ENCODE peak calls at places on chromosomes 11 and 22, in five cellular contexts. One of them, this sample, is unnamed.

GRCh38 chr11:60924906-60925684 is 835 bp downstream of the TMEM132A start:
- DNase-seq in NCI-H2227 treated with DMSO at 0.1 percent for 48 hours: peak; percentile 17
- DNase-seq in upper lobe of right lung: no peak
- DNase-seq in CD4-positive, CD25-positive, alpha-beta regulatory T cell: no peak
- DNase-seq in heart right ventricle: no peak
- DNase-seq in this sample: no peak

GRCh38 chr22:25745341-25746011 is 3.5 kb downstream of the MYO18B start:
- DNase-seq in upper lobe of right lung: no peak
- DNase-seq in CD4-positive, CD25-positive, alpha-beta regulatory T cell: no peak
- DNase-seq in heart right ventricle: no peak
- DNase-seq in NCI-H2227 treated with DMSO at 0.1 percent for 48 hours: no peak
- DNase-seq in this sample: no peak

GRCh38 chr11:16180868-16181267 is 175.5 kb downstream of the SOX6 start:
- DNase-seq in CD4-positive, CD25-positive, alpha-beta regulatory T cell: no peak
- DNase-seq in heart right ventricle: no peak
- DNase-seq in upper lobe of right lung: no peak
- DNase-seq in NCI-H2227 treated with DMSO at 0.1 percent for 48 hours: no peak
- DNase-seq in this sample: no peak

GRCh38 chr11:133961890-133962289 is 5.1 kb upstream of the IGSF9B start:
- DNase-seq in upper lobe of right lung: no peak
- DNase-seq in NCI-H2227 treated with DMSO at 0.1 percent for 48 hours: no peak
- DNase-seq in CD4-positive, CD25-positive, alpha-beta regulatory T cell: no peak
- DNase-seq in heart right ventricle: no peak
- DNase-seq in this sample: no peak

GRCh38 chr11:100830978-100831732 is 144.1 kb downstream of the ARHGAP42 start:
- DNase-seq in heart right ventricle: peak; percentile 42
- DNase-seq in NCI-H2227 treated with DMSO at 0.1 percent for 48 hours: no peak
- DNase-seq in CD4-positive, CD25-positive, alpha-beta regulatory T cell: no peak
- DNase-seq in upper lobe of right lung: no peak
- DNase-seq in this sample: no peak

GRCh38 chr22:46763051-46763705 is 728 bp downstream of the TBC1D22A start:
- DNase-seq in heart right ventricle: peak; percentile 78
- DNase-seq in upper lobe of right lung: no peak
- DNase-seq in NCI-H2227 treated with DMSO at 0.1 percent for 48 hours: no peak
- DNase-seq in CD4-positive, CD25-positive, alpha-beta regulatory T cell: peak; percentile 52
- DNase-seq in this sample: no peak

GRCh38 chr22:49971232-49972162 is 10.9 kb downstream of the PIM3 start:
- DNase-seq in CD4-positive, CD25-positive, alpha-beta regulatory T cell: peak; percentile 34
- DNase-seq in upper lobe of right lung: peak; percentile 97
- DNase-seq in heart right ventricle: peak; percentile 70
- DNase-seq in NCI-H2227 treated with DMSO at 0.1 percent for 48 hours: no peak
- DNase-seq in this sample: peak; percentile 87

GRCh38 chr11:125941606-125942275 is 4.1 kb upstream of the VSIG10L2 start:
- DNase-seq in upper lobe of right lung: peak; percentile 76
- DNase-seq in NCI-H2227 treated with DMSO at 0.1 percent for 48 hours: peak; percentile 12
- DNase-seq in CD4-positive, CD25-positive, alpha-beta regulatory T cell: peak; percentile 46
- DNase-seq in heart right ventricle: peak; percentile 55
- DNase-seq in this sample: no peak

GRCh38 chr11:43573873-43574272 is 106.7 kb upstream of the HSD17B12 start:
- DNase-seq in NCI-H2227 treated with DMSO at 0.1 percent for 48 hours: no peak
- DNase-seq in heart right ventricle: peak; percentile 36
- DNase-seq in CD4-positive, CD25-positive, alpha-beta regulatory T cell: no peak
- DNase-seq in upper lobe of right lung: no peak
- DNase-seq in this sample: no peak

GRCh38 chr11:124879999-124880611 is 14.9 kb downstream of the ROBO3 start:
- DNase-seq in heart right ventricle: no peak
- DNase-seq in CD4-positive, CD25-positive, alpha-beta regulatory T cell: no peak
- DNase-seq in NCI-H2227 treated with DMSO at 0.1 percent for 48 hours: no peak
- DNase-seq in upper lobe of right lung: peak; percentile 61
- DNase-seq in this sample: no peak

GRCh38 chr11:87417951-87418350 is 380.2 kb downstream of the TMEM135 start:
- DNase-seq in NCI-H2227 treated with DMSO at 0.1 percent for 48 hours: no peak
- DNase-seq in heart right ventricle: no peak
- DNase-seq in upper lobe of right lung: no peak
- DNase-seq in CD4-positive, CD25-positive, alpha-beta regulatory T cell: no peak
- DNase-seq in this sample: no peak

GRCh38 chr11:67167086-67167485 is 48.0 kb downstream of the KDM2A start:
- DNase-seq in NCI-H2227 treated with DMSO at 0.1 percent for 48 hours: no peak
- DNase-seq in CD4-positive, CD25-positive, alpha-beta regulatory T cell: no peak
- DNase-seq in heart right ventricle: no peak
- DNase-seq in upper lobe of right lung: no peak
- DNase-seq in this sample: no peak

GRCh38 chr11:128824199-128825049 is 42.7 kb downstream of the KCNJ1 start:
- DNase-seq in upper lobe of right lung: no peak
- DNase-seq in CD4-positive, CD25-positive, alpha-beta regulatory T cell: no peak
- DNase-seq in NCI-H2227 treated with DMSO at 0.1 percent for 48 hours: no peak
- DNase-seq in heart right ventricle: no peak
- DNase-seq in this sample: no peak

GRCh38 chr11:14435717-14436116 is 63.9 kb downstream of the COPB1 start:
- DNase-seq in heart right ventricle: no peak
- DNase-seq in upper lobe of right lung: no peak
- DNase-seq in CD4-positive, CD25-positive, alpha-beta regulatory T cell: peak; percentile 39
- DNase-seq in NCI-H2227 treated with DMSO at 0.1 percent for 48 hours: no peak
- DNase-seq in this sample: no peak

GRCh38 chr22:23826510-23827350 is 12.1 kb downstream of the DERL3 start:
- DNase-seq in upper lobe of right lung: no peak
- DNase-seq in CD4-positive, CD25-positive, alpha-beta regulatory T cell: peak; percentile 68
- DNase-seq in heart right ventricle: no peak
- DNase-seq in NCI-H2227 treated with DMSO at 0.1 percent for 48 hours: peak; percentile 31
- DNase-seq in this sample: no peak

GRCh38 chr11:124961972-124962609 is 8.1 kb downstream of the CCDC15 start:
- DNase-seq in upper lobe of right lung: no peak
- DNase-seq in heart right ventricle: peak; percentile 21
- DNase-seq in NCI-H2227 treated with DMSO at 0.1 percent for 48 hours: peak; percentile 41
- DNase-seq in CD4-positive, CD25-positive, alpha-beta regulatory T cell: peak; percentile 83
- DNase-seq in this sample: no peak

GRCh38 chr22:19446603-19447387 is 716 bp downstream of the C22orf39 start:
- DNase-seq in CD4-positive, CD25-positive, alpha-beta regulatory T cell: no peak
- DNase-seq in NCI-H2227 treated with DMSO at 0.1 percent for 48 hours: peak; percentile 17
- DNase-seq in upper lobe of right lung: no peak
- DNase-seq in heart right ventricle: no peak
- DNase-seq in this sample: no peak

GRCh38 chr11:24163146-24163545 is 333.7 kb upstream of the LUZP2 start:
- DNase-seq in CD4-positive, CD25-positive, alpha-beta regulatory T cell: no peak
- DNase-seq in NCI-H2227 treated with DMSO at 0.1 percent for 48 hours: no peak
- DNase-seq in heart right ventricle: no peak
- DNase-seq in upper lobe of right lung: no peak
- DNase-seq in this sample: no peak

GRCh38 chr11:103433976-103434375 is 324.8 kb downstream of the DYNC2H1 start:
- DNase-seq in NCI-H2227 treated with DMSO at 0.1 percent for 48 hours: no peak
- DNase-seq in upper lobe of right lung: no peak
- DNase-seq in CD4-positive, CD25-positive, alpha-beta regulatory T cell: no peak
- DNase-seq in heart right ventricle: no peak
- DNase-seq in this sample: no peak

This sample was measured in left lung.